ENCODE peak calls at places on chromosomes 12 and 14, in five cellular contexts. Z is neuronal stem cell, R is IMR-90, X is H1, S is trophoblast cell. B is an unnamed sample. For H3K4me1, the result is how much of the 10 kb centered on the place peaks cover.

GRCh38 chr14:100143523-100143922 is 15.9 kb downstream of the DEGS2 start:
- DNase-seq in Z (no peak), R (no peak), X (no peak), S (no peak), B (no peak)

GRCh38 chr14:23055621-23056256 is 1.6 kb downstream of the CDH24 start:
- DNase-seq in Z (no peak), R (peak), X (no peak), S (no peak), B (peak)

GRCh38 chr12:117835113-117835512 is 133.7 kb downstream of the KSR2 start:
- DNase-seq in Z (no peak), R (no peak), X (no peak), S (no peak), B (no peak)

GRCh38 chr12:22978962-22979361 is 354.0 kb downstream of the ETNK1 start:
- DNase-seq in Z (no peak), R (peak), X (no peak), S (no peak), B (peak)

GRCh38 chr12:108697905-108698304 is 33.4 kb downstream of the CORO1C start:
- DNase-seq in Z (no peak), R (no peak), X (no peak), S (no peak), B (no peak)

GRCh38 chr12:27064397-27065342 is 17.7 kb downstream of the C12orf71 start:
- DNase-seq in Z (no peak), R (no peak), X (no peak), S (no peak), B (no peak)

GRCh38 chr14:63996575-63997220 is 143.9 kb downstream of the SYNE2 start:
- DNase-seq in Z (no peak), R (no peak), X (no peak), S (no peak), B (no peak)

GRCh38 chr12:50626026-50626425 is 121.2 kb downstream of the DIP2B start:
- DNase-seq in Z (no peak), R (no peak), X (no peak), S (no peak), B (no peak)

GRCh38 chr14:65860956-65861631 is 448.6 kb downstream of the FUT8 start:
- DNase-seq in Z (no peak), R (no peak), X (no peak), S (no peak), B (no peak)

GRCh38 chr12:22321620-22322019 is 12.9 kb downstream of the ST8SIA1 start:
- DNase-seq in Z (no peak), R (no peak), X (no peak), S (no peak), B (no peak)

GRCh38 chr14:105087963-105088811 is 23.0 kb upstream of the GPR132 start:
- DNase-seq in Z (peak), R (peak), X (no peak), S (peak), B (peak)

GRCh38 chr14:104743461-104744380 is 9.2 kb upstream of the SIVA1 start:
- DNase-seq in Z (no peak), R (peak), X (no peak), S (no peak), B (no peak)

GRCh38 chr12:109020136-109020535 is 732 bp downstream of the SVOP start:
- DNase-seq in Z (no peak), R (no peak), X (no peak), S (no peak), B (no peak)

GRCh38 chr12:65822732-65823480 is 1.4 kb upstream of the HMGA2 start:
- DNase-seq in Z (peak), R (peak), X (peak), S (no peak), B (peak)

DNA sequence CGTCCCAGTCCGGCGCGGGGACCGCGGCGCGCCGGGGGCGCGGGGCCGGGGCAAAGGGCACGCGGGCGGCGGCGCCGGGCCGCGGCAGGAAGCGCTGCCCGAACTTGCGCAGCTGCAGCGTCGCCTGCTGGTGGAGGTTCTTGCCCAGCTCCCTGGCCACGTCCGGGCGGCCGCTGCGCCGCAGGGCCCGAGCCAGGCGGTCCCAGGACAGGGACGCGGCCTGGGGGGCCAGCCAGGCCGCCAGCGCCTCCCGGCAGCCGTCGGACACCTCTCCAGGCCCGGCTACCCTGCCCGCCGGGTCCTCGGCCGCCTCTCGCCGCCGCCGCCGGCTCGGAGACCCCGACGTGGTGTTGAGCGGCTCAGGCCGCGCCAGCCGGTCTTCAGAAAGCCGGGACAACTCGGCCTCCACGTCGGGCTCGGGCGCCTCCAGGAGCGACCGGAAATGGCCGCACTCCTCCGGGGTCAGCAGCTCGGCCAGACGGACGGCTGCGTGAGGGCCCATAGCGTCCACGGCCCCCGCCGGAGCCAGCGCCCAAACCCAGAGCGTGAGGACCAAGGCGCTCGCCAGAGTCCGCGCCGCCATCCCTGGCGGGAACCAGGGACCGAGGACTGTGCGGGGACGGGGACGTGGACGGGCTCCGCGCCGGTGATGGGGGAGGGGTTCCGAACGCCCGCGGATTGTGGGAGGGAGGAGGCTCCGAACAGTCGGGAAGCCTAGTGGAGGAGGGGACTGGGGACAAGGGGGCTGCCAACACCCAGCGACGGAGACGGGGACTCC is 34.0 kb downstream of the FIGNL2 start:
- DNase-seq in Z (peak), R (peak), X (no peak), S (peak), B (peak)
- H3K4me3 ChIP-seq in Z (no peak), R (peak), X (peak), S (peak), B (peak)

DNA sequence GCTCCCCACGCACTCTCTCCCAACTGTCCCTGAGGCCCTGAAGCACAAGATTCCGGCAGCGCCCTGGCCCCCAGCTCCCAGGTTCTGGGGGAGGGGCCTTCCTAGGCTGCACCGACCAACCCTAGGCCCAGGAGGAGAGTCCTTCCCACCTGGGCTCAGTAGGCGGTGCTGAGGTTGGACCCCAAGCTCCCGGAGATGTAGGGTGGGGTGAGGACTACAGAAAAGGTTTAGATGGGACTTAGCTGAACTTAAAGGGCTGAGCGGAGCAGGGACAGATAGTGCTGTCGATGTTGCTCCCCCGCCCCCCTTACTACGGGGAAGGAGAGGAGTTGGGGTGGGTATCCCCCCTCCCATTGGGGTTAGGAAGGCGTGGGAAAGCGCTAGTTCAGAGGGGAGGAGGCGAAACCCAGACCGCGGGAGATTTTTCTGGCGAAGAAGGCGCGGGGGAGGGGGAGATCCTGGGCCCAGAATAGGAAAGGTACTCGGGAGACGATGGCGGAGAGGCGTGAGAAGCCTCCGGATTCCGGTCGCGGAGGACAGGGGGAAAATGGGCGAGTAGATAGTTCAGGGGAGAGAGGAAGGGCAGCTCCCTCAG is 4.2 kb upstream of the BAZ2A start:
- DNase-seq in Z (no peak), R (no peak), X (no peak), S (peak), B (peak)
- H3K4me1 ChIP-seq in Z (under half), R (under half), X (under half), S (under half), B (under half)

DNA sequence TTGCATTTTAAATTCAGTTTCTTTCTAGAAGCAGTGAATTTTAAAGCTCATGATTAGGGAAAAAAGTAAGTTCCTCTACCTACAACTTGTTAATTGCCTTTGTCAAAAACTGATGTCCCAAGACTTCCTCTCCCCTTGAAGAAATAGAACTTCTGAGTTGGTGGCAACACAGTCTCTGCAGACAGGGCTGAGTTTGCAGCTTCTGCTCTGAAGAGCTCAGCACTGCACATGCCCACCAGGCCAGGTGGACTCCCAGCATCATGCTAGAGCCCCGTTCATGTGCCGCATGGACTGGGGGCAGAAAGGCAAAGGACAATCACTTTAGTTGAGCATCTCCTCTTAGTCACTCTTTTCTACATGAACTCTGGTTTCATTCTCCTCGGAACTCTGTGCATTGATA is 620.1 kb downstream of the VRK1 start:
- DNase-seq in Z (no peak), R (no peak), X (no peak), S (no peak), B (no peak)
- H3K14ac ChIP-seq in Z (no peak), R (no peak), X (no peak), S (no peak), B (no peak)

GRCh38 chr14:59137256-59137655 is 51.2 kb upstream of the DAAM1 start:
- DNase-seq in Z (no peak), R (no peak), X (no peak), S (no peak), B (no peak)

GRCh38 chr14:59139324-59139723 is 49.1 kb upstream of the DAAM1 start:
- DNase-seq in Z (no peak), R (no peak), X (no peak), S (no peak), B (no peak)

GRCh38 chr14:59140441-59140840 is 48.0 kb upstream of the DAAM1 start:
- DNase-seq in Z (no peak), R (no peak), X (no peak), S (no peak), B (peak)
- H3K4me3 ChIP-seq in Z (no peak), R (no peak), X (no peak), S (no peak), B (no peak)

DNA sequence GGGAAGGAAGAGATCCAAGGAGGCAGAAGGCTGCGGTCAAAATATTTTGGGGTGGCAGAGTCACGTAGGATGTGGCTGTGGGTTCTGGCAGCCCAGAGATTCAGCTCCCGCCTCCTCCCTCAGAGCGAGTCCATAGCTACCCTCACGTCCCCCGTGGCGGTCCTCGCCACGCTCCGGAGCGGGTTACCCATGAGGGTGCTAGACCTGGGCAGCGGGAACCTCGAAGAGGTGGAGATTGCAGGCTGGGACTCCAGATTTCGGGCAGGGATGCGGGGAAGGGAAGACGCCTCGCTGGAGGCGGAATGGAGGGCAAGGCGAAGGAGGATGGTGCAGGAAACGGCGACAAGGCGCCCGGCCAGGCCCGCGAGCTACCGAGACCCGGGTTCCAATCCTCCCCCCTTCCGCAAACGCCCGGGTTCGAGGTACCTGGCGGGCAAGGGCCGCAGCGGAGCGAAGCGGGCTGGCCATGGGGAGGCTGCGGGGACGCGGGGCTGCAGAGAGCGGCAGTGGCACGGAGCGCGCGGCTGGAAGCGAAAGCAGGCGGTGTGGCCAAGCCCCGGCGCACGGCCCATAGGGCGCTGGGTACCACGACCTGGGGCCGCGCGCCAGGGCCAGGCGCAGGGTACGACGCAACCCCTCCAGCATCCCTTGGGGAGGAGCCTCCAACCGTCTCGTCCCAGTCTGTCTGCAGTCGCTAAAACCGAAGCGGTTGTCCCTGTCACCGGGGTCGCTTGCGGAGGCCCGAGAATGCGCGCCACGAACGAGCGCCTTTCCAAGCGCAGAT is 46.2 kb downstream of the BCAT1 start:
- DNase-seq in Z (no peak), R (no peak), X (no peak), S (no peak), B (peak)
- H3K4me1 ChIP-seq in Z (under half), R (under half), X (under half), S (under half), B (under half)

GRCh38 chr12:125330645-125331341 is 265.6 kb downstream of the AACS start:
- DNase-seq in Z (peak), R (no peak), X (no peak), S (no peak), B (no peak)

GRCh38 chr12:125332900-125333299 is 267.7 kb downstream of the AACS start:
- DNase-seq in Z (no peak), R (no peak), X (no peak), S (no peak), B (no peak)

GRCh38 chr12:125336246-125336645 is 271.0 kb downstream of the AACS start:
- DNase-seq in Z (no peak), R (no peak), X (no peak), S (no peak), B (no peak)

GRCh38 chr12:125329239-125330238 is 264.3 kb downstream of the AACS start:
- DNase-seq in Z (peak), R (no peak), X (no peak), S (no peak), B (no peak)

GRCh38 chr12:125331342-125332052 is 266.3 kb downstream of the AACS start:
- DNase-seq in Z (no peak), R (no peak), X (no peak), S (no peak), B (no peak)
- H3K14ac ChIP-seq in Z (peak), R (no peak), X (no peak), S (no peak), B (no peak)